ENCODE peak calls at places on chromosomes 5 and 9, in six cellular contexts. G, C, W, Z, Q and X are unnamed samples.

GRCh38 chr5:36640949-36641348 is 34.5 kb downstream of the SLC1A3 start:
- DNase-seq in C (no peak), G (no peak), Z (no peak), Q (no peak), W (no peak), X (no peak)

GRCh38 chr9:99296375-99296951 is 74.4 kb downstream of the SEC61B start:
- DNase-seq in Q (peak), W (no peak), Z (peak), G (peak), C (no peak), X (no peak)

GRCh38 chr5:19488786-19489185 is 499.2 kb downstream of the CDH18 start:
- DNase-seq in G (no peak), W (no peak), C (no peak), Z (no peak), Q (no peak), X (no peak)

GRCh38 chr5:170522211-170523128 is 18.6 kb downstream of the KCNIP1 start:
- DNase-seq in Q (no peak), W (no peak), G (no peak), Z (no peak), C (no peak), X (no peak)

GRCh38 chr5:119412828-119413227 is 39.5 kb upstream of the HSD17B4 start:
- DNase-seq in Q (no peak), G (no peak), C (no peak), Z (no peak), W (no peak), X (no peak)

GRCh38 chr9:123382659-123383511 is 26.9 kb downstream of the CRB2 start:
- DNase-seq in Q (no peak), G (no peak), Z (no peak), C (no peak), W (no peak), X (no peak)

GRCh38 chr9:27196383-27196782 is 87.4 kb downstream of the TEK start:
- DNase-seq in G (no peak), Z (no peak), W (no peak), Q (no peak), C (no peak), X (no peak)

GRCh38 chr9:347667-348292 is 133.1 kb downstream of the DOCK8 start:
- DNase-seq in W (no peak), Q (no peak), Z (no peak), C (no peak), G (no peak), X (no peak)

GRCh38 chr5:150665044-150665443 is 4.0 kb downstream of the MYOZ3 start:
- DNase-seq in C (no peak), G (no peak), W (no peak), Z (no peak), Q (no peak), X (peak)

GRCh38 chr5:169717298-169717697 is 80.2 kb downstream of the DOCK2 start:
- DNase-seq in W (no peak), G (no peak), Z (no peak), Q (no peak), C (no peak), X (no peak)

GRCh38 chr9:127543973-127544533 is 68.0 kb upstream of the STXBP1 start:
- DNase-seq in C (no peak), G (peak), Z (no peak), Q (no peak), W (no peak), X (no peak)

GRCh38 chr5:79621056-79621455 is 8.8 kb downstream of the TENT2 start:
- DNase-seq in W (no peak), G (no peak), Z (no peak), C (no peak), Q (no peak), X (no peak)

GRCh38 chr5:32132757-32133156 is 41.4 kb downstream of the GOLPH3 start:
- DNase-seq in Q (no peak), C (no peak), Z (no peak), G (no peak), W (no peak), X (no peak)

GRCh38 chr9:90288275-90288639 is 354.4 kb downstream of the DIRAS2 start:
- DNase-seq in W (no peak), C (no peak), G (no peak), Q (no peak), Z (no peak), X (no peak)

GRCh38 chr9:97555164-97555563 is 53.7 kb downstream of the TMOD1 start:
- DNase-seq in G (peak), Z (no peak), W (no peak), Q (no peak), C (peak), X (no peak)

GRCh38 chr9:6307551-6308096 is 20.6 kb upstream of the TPD52L3 start:
- DNase-seq in Z (no peak), G (no peak), Q (no peak), C (no peak), W (no peak), X (no peak)

GRCh38 chr9:95012035-95012708 is 285.7 kb downstream of the AOPEP start:
- DNase-seq in Z (no peak), Q (no peak), G (no peak), C (no peak), W (no peak), X (no peak)

GRCh38 chr9:77469515-77470197 is 178.5 kb downstream of the GNA14 start:
- DNase-seq in C (no peak), W (no peak), Z (no peak), Q (no peak), G (no peak), X (no peak)

GRCh38 chr9:69554945-69555344 is 117.2 kb downstream of the APBA1 start:
- DNase-seq in G (no peak), Q (no peak), W (no peak), Z (peak), C (no peak), X (no peak)

GRCh38 chr9:76257224-76257794 is 136.9 kb downstream of the RFK start:
- DNase-seq in C (no peak), Q (no peak), Z (no peak), W (no peak), G (peak), X (no peak)

GRCh38 chr5:72407078-72407477 is 86.9 kb downstream of the PTCD2 start:
- DNase-seq in Q (no peak), G (no peak), W (no peak), C (no peak), Z (no peak), X (no peak)

GRCh38 chr5:109838157-109838556 is 148.4 kb downstream of the MAN2A1 start:
- DNase-seq in Z (no peak), C (no peak), G (no peak), W (no peak), Q (no peak), X (no peak)

GRCh38 chr5:167699434-167699833 is 592.0 kb upstream of the WWC1 start:
- DNase-seq in Z (no peak), G (no peak), Q (no peak), C (no peak), W (no peak), X (no peak)

GRCh38 chr9:19271081-19271480 is 40.6 kb downstream of the DENND4C start:
- DNase-seq in G (no peak), Q (no peak), C (no peak), Z (no peak), W (no peak), X (no peak)

GRCh38 chr9:129952337-129952736 is 90.7 kb downstream of the FNBP1 start:
- DNase-seq in Q (no peak), W (no peak), Z (no peak), C (no peak), G (no peak), X (no peak)

GRCh38 chr5:112479418-112479817 is 60.3 kb upstream of the EPB41L4A start:
- DNase-seq in G (no peak), Z (no peak), Q (no peak), C (no peak), W (no peak), X (no peak)

GRCh38 chr9:35519697-35520403 is 29.9 kb downstream of the RUSC2 start:
- DNase-seq in Q (no peak), W (no peak), Z (no peak), C (no peak), G (no peak), X (no peak)

GRCh38 chr9:117000196-117000723 is 313.2 kb downstream of the TRIM32 start:
- DNase-seq in C (no peak), W (no peak), Q (no peak), G (no peak), Z (no peak), X (no peak)

GRCh38 chr5:45695011-45695667 is 1.0 kb downstream of the HCN1 start:
- DNase-seq in Z (peak), Q (no peak), G (no peak), W (no peak), C (no peak), X (peak)

GRCh38 chr5:180043381-180043780 is 28.2 kb downstream of the RNF130 start:
- DNase-seq in C (no peak), Z (no peak), W (no peak), Q (no peak), G (no peak), X (no peak)

GRCh38 chr5:156400542-156400941 is 73.6 kb downstream of the SGCD start:
- DNase-seq in C (no peak), G (no peak), Q (no peak), Z (no peak), W (no peak), X (no peak)

GRCh38 chr9:33164138-33164809 is 2.9 kb downstream of the B4GALT1 start:
- DNase-seq in Q (peak), W (peak), C (no peak), Z (no peak), G (peak), X (no peak)

GRCh38 chr5:128366147-128366546 is 171.9 kb downstream of the FBN2 start:
- DNase-seq in Z (no peak), C (no peak), W (no peak), Q (no peak), G (no peak), X (no peak)

DNA sequence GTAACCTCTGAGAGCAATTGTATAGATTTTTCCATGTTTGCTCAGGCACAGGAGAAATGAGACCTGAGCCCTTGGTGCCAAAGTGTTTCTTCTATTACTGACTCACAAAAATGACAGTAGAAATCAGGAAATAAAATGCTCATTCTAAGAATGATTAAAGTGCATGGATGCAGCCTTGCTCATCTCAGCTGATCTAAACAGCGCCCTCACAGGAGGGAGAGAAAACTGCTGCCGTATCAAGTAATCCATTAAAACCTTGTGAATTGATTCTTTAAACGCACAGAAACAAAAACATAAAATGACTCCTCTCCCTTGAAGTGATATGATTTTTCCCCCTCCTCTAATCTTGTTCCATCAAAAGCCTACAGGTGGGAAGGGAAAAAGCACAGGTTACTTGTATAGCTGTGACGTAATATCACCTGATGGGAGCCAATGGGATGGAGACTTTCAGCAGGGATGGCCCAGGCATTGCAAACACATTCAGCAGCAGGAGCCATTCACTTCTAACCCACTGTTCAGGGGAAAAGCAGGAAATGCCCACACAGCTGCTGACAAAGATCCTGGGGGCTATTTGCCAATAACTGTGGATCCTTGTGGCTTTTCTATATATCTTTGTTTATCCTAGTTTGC is 76.7 kb downstream of the PLCXD3 start:
- DNase-seq in Q (no peak), G (no peak), W (no peak), C (no peak), Z (peak), X (no peak)
- TF ChIP-seq CTCF in Q (peak), G (no peak), W (peak), C (no peak), Z (peak), X (peak)

DNA sequence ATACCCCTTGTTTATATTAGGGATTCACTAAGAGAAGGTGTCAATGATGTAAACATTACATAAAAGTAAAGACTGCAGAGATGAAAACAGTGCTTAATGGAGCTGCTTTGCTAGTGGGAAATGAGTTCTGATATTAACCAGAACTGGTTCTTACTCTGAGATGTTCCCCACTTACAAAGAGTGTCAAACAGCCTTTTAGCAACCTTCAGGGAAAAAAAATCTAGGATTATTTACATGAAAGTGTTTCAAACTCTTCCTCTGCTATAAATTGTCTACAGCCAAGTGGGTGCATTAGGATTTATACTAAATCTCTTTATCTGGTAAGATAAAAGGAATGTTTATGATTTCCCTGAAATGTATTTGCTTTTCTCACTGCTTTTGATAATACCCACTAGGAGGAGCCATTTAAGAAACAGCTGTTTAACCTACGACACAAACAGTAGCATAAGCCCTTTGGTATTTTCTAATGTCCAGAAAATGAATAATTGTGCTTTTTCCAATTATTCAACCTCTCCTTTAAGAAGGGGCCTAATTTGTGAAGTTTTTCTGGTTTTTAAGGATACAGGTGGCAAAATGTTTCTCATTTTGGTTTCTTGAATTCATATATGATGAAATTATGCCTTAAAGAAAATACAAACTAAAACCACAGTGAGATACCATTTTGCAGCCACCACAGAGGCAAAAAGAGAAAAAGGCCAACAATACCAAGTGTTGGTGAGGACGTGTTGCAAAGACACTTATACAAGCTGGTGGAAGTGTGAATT is 186.3 kb downstream of the TLE4 start:
- DNase-seq in G (no peak), W (no peak), Q (no peak), Z (no peak), C (no peak), X (no peak)
- TF ChIP-seq CTCF in G (peak), W (peak), Q (peak), Z (peak), C (no peak), X (peak)

DNA sequence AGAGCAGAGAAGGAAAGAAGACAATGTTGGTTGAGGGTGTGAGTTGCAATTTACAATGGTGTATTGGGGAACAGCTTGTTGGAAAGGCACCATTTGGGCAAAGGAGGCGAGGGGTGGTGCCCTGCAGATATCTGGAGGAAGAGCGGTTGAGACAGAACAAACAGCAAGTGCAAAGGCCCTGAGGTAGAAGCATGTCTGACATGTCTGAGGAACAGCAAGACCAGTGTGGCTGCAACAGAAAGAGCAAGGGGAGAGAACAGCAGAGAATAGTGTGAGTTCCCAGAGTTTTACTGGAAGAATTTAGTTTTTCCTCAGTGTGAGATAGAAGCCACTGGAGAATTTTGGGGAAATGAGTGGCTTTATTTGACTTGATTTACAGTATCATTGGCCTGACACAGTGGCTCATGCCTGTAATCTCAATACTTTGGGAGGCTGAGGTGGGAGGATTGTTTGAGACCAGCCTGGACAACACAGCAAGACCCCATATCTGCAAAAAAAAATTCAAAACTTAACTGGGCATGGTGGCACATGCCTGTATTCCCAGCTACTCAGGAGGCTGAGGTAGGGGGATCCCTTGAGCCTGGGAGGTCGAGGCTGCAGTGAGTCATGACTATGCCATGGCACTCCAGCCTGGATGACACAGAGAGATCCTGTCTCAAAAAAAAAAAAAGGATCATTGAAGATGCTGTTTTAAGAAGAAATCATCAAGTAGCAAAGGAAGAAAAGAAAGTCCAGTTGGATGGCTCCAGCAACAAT is 13.6 kb downstream of the CMBL start:
- DNase-seq in W (no peak), Q (no peak), C (no peak), Z (no peak), G (no peak), X (no peak)
- TF ChIP-seq CTCF in W (no peak), Q (no peak), C (no peak), Z (no peak), G (no peak), X (no peak)

GRCh38 chr5:175700991-175701390 is 43.1 kb downstream of the HRH2 start:
- DNase-seq in C (no peak), G (no peak), W (no peak), Q (no peak), Z (no peak), X (no peak)
- TF ChIP-seq CTCF in C (peak), G (peak), W (peak), Q (peak), Z (peak), X (peak)

GRCh38 chr9:109779711-109780452 is at the start of gene PALM2AKAP2:
- DNase-seq in G (peak), Z (no peak), C (no peak), W (no peak), Q (no peak), X (peak)
- TF ChIP-seq CTCF in G (peak), Z (no peak), C (no peak), W (no peak), Q (peak), X (peak)

GRCh38 chr9:135474915-135475314 is 4.7 kb upstream of the PPP1R26 start:
- DNase-seq in G (no peak), W (no peak), Z (peak), Q (no peak), C (no peak), X (no peak)
- TF ChIP-seq CTCF in G (peak), W (peak), Z (peak), Q (no peak), C (no peak), X (peak)

DNA sequence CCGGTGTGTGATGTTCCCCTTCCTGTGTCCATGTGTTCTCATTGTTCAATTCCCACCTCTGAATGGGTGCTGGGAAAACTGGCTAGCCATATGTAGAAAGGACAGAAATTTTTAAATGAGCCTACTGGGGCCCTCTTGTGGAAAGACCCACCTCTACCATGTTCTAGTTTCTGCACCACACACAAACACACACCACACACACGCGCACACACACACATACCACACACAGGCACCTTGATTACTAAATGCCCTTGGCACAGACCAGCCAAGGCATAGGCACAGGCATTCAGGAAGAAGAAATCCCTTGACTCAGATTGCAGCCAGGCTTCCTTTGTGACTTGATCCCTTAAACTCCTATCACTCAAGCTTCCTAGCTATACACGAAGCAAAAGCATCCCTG is 60.5 kb downstream of the SIL1 start:
- DNase-seq in G (no peak), Q (no peak), Z (peak), C (no peak), W (no peak), X (no peak)
- TF ChIP-seq CTCF in G (peak), Q (no peak), Z (peak), C (no peak), W (peak), X (peak)